ENCODE peak calls at places on chromosomes 13 and 19, in four cellular contexts. One of them, this sample, is unnamed.

GRCh38 chr19:30479231-30479630 is 107.0 kb downstream of the ZNF536 start:
- DNase-seq in WTC11: no peak
- DNase-seq in K562: no peak
- DNase-seq in GM12878: no peak
- DNase-seq in this sample: no peak

GRCh38 chr19:14160017-14160703 is 23.8 kb upstream of the ASF1B start:
- DNase-seq in WTC11: no peak
- DNase-seq in K562: no peak
- DNase-seq in GM12878: no peak
- DNase-seq in this sample: no peak

GRCh38 chr13:21458457-21458815 is 667 bp downstream of the ZDHHC20 start:
- DNase-seq in WTC11: peak
- DNase-seq in K562: peak
- DNase-seq in GM12878: no peak
- DNase-seq in this sample: no peak

GRCh38 chr13:53064721-53065120 is 36.1 kb downstream of the OLFM4 start:
- DNase-seq in WTC11: no peak
- DNase-seq in K562: no peak
- DNase-seq in GM12878: no peak
- DNase-seq in this sample: no peak

GRCh38 chr19:23118400-23118799 is 1.6 kb downstream of the ZNF730 start:
- DNase-seq in WTC11: peak
- DNase-seq in K562: no peak
- DNase-seq in GM12878: no peak
- DNase-seq in this sample: no peak

GRCh38 chr19:48806518-48806817 is 4.4 kb downstream of the BCAT2 start:
- DNase-seq in WTC11: peak
- DNase-seq in K562: peak
- DNase-seq in GM12878: no peak
- DNase-seq in this sample: no peak

GRCh38 chr19:29154163-29154562 is 58.8 kb downstream of the UQCRFS1 start:
- DNase-seq in WTC11: no peak
- DNase-seq in K562: no peak
- DNase-seq in GM12878: no peak
- DNase-seq in this sample: no peak

GRCh38 chr13:110150384-110151091 is 156.4 kb downstream of the COL4A1 start:
- DNase-seq in WTC11: no peak
- DNase-seq in K562: no peak
- DNase-seq in GM12878: no peak
- DNase-seq in this sample: no peak

GRCh38 chr13:48411281-48412099 is 1.4 kb downstream of the LPAR6 start:
- DNase-seq in WTC11: no peak
- DNase-seq in K562: no peak
- DNase-seq in GM12878: no peak
- DNase-seq in this sample: no peak

GRCh38 chr19:7871530-7872305 is 2.5 kb downstream of the PRR36 start:
- DNase-seq in WTC11: peak
- DNase-seq in K562: peak
- DNase-seq in GM12878: peak
- DNase-seq in this sample: peak

GRCh38 chr13:109782066-109782822 is 4.1 kb downstream of the IRS2 start:
- DNase-seq in WTC11: no peak
- DNase-seq in K562: no peak
- DNase-seq in GM12878: no peak
- DNase-seq in this sample: no peak

GRCh38 chr13:69485991-69486592 is 621.5 kb upstream of the ATXN8OS start:
- DNase-seq in WTC11: no peak
- DNase-seq in K562: no peak
- DNase-seq in GM12878: no peak
- DNase-seq in this sample: no peak

GRCh38 chr19:13149628-13150186 is 468 bp downstream of the STX10 start:
- DNase-seq in WTC11: peak
- DNase-seq in K562: no peak
- DNase-seq in GM12878: no peak
- DNase-seq in this sample: peak

GRCh38 chr19:11378319-11379189 is 4.1 kb downstream of the SWSAP1 start:
- DNase-seq in WTC11: peak
- DNase-seq in K562: peak
- DNase-seq in GM12878: no peak
- DNase-seq in this sample: peak

GRCh38 chr13:34435338-34435737 is 506.7 kb upstream of the NBEA start:
- DNase-seq in WTC11: no peak
- DNase-seq in K562: no peak
- DNase-seq in GM12878: no peak
- DNase-seq in this sample: no peak

GRCh38 chr13:31674056-31674455 is 65.3 kb upstream of the RXFP2 start:
- DNase-seq in WTC11: no peak
- DNase-seq in K562: no peak
- DNase-seq in GM12878: no peak
- DNase-seq in this sample: no peak

GRCh38 chr13:110340812-110341444 is 33.8 kb downstream of the COL4A2 start:
- DNase-seq in WTC11: no peak
- DNase-seq in K562: no peak
- DNase-seq in GM12878: no peak
- DNase-seq in this sample: no peak

GRCh38 chr13:90014038-90014437 is 1333.4 kb upstream of the MIR17HG start:
- DNase-seq in WTC11: no peak
- DNase-seq in K562: no peak
- DNase-seq in GM12878: no peak
- DNase-seq in this sample: no peak

GRCh38 chr13:92488249-92488845 is 738.3 kb upstream of the GPC6 start:
- DNase-seq in WTC11: no peak
- DNase-seq in K562: no peak
- DNase-seq in GM12878: no peak
- DNase-seq in this sample: no peak

GRCh38 chr19:14145381-14145780 is 9.0 kb upstream of the ASF1B start:
- DNase-seq in WTC11: no peak
- DNase-seq in K562: no peak
- DNase-seq in GM12878: no peak
- DNase-seq in this sample: no peak

GRCh38 chr19:2578391-2578826 is 102.5 kb downstream of the GADD45B start:
- DNase-seq in WTC11: peak
- DNase-seq in K562: no peak
- DNase-seq in GM12878: no peak
- DNase-seq in this sample: no peak

GRCh38 chr13:99955107-99955746 is 16.3 kb downstream of the ZIC5 start:
- DNase-seq in WTC11: no peak
- DNase-seq in K562: no peak
- DNase-seq in GM12878: no peak
- DNase-seq in this sample: no peak

GRCh38 chr13:32381539-32381938 is 46.4 kb downstream of the N4BP2L1 start:
- DNase-seq in WTC11: no peak
- DNase-seq in K562: peak
- DNase-seq in GM12878: no peak
- DNase-seq in this sample: peak

GRCh38 chr13:87674143-87674772 is 3.1 kb downstream of the SLITRK5 start:
- DNase-seq in WTC11: no peak
- DNase-seq in K562: no peak
- DNase-seq in GM12878: no peak
- DNase-seq in this sample: no peak

GRCh38 chr13:109785141-109785891 is 1.1 kb downstream of the IRS2 start:
- DNase-seq in WTC11: peak
- DNase-seq in K562: no peak
- DNase-seq in GM12878: no peak
- DNase-seq in this sample: no peak

GRCh38 chr13:75405976-75406703 is 75.8 kb downstream of the TBC1D4 start:
- DNase-seq in WTC11: no peak
- DNase-seq in K562: no peak
- DNase-seq in GM12878: no peak
- DNase-seq in this sample: no peak

GRCh38 chr19:35354898-35355297 is 3.4 kb upstream of the FFAR3 start:
- DNase-seq in WTC11: no peak
- DNase-seq in K562: peak
- DNase-seq in GM12878: peak
- DNase-seq in this sample: no peak

GRCh38 chr19:35352448-35353304 is 5.0 kb downstream of the FFAR1 start:
- DNase-seq in WTC11: peak
- DNase-seq in K562: peak
- DNase-seq in GM12878: peak
- DNase-seq in this sample: peak

GRCh38 chr19:35353635-35354034 is 4.6 kb upstream of the FFAR3 start:
- DNase-seq in WTC11: no peak
- DNase-seq in K562: peak
- DNase-seq in GM12878: no peak
- DNase-seq in this sample: no peak

GRCh38 chr19:35357867-35358573 is at the start of gene FFAR3:
- DNase-seq in WTC11: no peak
- DNase-seq in K562: no peak
- DNase-seq in GM12878: no peak
- DNase-seq in this sample: no peak

GRCh38 chr19:35355851-35356460 is 2.3 kb upstream of the FFAR3 start:
- DNase-seq in WTC11: no peak
- DNase-seq in K562: peak
- DNase-seq in GM12878: no peak
- DNase-seq in this sample: no peak
- TF ChIP-seq CREM in WTC11: no peak
- TF ChIP-seq CREM in K562: no peak
- TF ChIP-seq CREM in GM12878: no peak
- TF ChIP-seq CREM in this sample: no peak

GRCh38 chr13:95509521-95510315 is 42.8 kb upstream of the CLDN10 start:
- DNase-seq in WTC11: no peak
- DNase-seq in K562: no peak
- DNase-seq in GM12878: no peak
- DNase-seq in this sample: no peak
- TF ChIP-seq CREM in WTC11: no peak
- TF ChIP-seq CREM in K562: no peak
- TF ChIP-seq CREM in GM12878: no peak
- TF ChIP-seq CREM in this sample: no peak

GRCh38 chr19:42122691-42123607 is 9.3 kb downstream of the POU2F2 start:
- DNase-seq in WTC11: no peak
- DNase-seq in K562: no peak
- DNase-seq in GM12878: peak
- DNase-seq in this sample: no peak

GRCh38 chr19:42121036-42121621 is 11.1 kb downstream of the POU2F2 start:
- DNase-seq in WTC11: no peak
- DNase-seq in K562: no peak
- DNase-seq in GM12878: no peak
- DNase-seq in this sample: no peak

GRCh38 chr19:42120276-42121010 is 11.8 kb downstream of the POU2F2 start:
- DNase-seq in WTC11: no peak
- DNase-seq in K562: no peak
- DNase-seq in GM12878: no peak
- DNase-seq in this sample: no peak

GRCh38 chr19:42123765-42124164 is 8.5 kb downstream of the POU2F2 start:
- DNase-seq in WTC11: no peak
- DNase-seq in K562: no peak
- DNase-seq in GM12878: no peak
- DNase-seq in this sample: no peak

DNA sequence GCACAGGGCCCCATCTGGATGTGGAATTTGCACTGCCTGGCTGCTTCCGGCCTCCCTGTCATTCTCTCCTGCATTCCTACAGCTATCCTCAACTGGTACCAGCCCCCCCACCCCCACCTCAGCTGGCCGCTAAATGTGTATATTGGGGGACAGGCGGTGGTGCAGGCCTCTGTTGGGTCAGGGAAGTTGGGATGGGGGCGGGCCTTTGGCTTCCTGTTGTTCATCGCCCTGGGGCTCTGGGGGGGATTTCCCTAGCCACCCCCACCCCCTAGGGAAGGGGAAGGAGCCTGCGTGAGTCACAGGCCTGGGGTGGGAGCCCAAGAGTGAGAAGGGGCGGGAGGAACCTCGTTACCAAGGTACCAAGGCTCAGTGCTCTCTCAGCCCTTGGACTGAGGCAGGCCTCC is 10.6 kb downstream of the POU2F2 start:
- DNase-seq in WTC11: peak
- DNase-seq in K562: no peak
- DNase-seq in GM12878: peak
- DNase-seq in this sample: no peak
- TF ChIP-seq CREM in WTC11: no peak
- TF ChIP-seq CREM in K562: no peak
- TF ChIP-seq CREM in GM12878: no peak
- TF ChIP-seq CREM in this sample: no peak

DNA sequence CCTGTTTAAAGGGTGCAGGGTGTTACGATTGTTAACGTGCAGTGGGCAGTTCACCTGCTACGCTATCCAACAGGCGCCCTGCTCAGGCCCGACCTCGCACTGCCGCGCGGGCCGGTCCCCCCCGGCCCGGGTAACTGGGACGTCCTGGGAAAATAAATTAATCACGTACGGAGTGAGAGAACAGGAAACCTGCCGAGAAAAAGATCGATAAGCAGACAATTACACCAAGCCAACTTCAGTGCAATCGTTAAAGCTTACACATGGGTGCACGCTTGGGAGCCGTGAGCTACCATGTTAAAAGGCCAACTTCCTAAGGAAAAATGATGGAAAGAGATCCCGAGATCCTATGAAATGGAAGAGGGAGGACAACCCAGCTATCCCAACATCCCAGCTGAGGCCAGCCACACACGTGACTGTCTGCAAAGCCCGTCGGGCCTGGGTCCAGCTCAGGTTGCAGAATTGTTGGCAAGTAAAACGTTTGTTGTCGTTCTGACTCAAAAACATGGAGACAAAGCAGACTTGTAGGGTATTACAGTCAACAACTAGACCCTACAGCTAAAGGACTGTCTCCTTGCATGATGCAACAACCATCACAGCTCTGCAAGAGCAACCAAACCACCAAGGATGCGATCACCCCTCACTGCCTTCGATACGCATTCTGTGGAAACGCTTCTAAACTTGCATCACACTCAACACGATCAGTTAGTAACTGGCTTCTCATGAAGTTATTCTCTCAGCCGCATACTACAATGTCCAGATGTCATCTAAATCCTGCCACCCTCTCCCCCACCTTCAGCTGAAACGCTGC is 741 bp upstream of the TUBGCP3 start:
- DNase-seq in WTC11: no peak
- DNase-seq in K562: no peak
- DNase-seq in GM12878: no peak
- DNase-seq in this sample: no peak
- TF ChIP-seq CREM in WTC11: peak
- TF ChIP-seq CREM in K562: no peak
- TF ChIP-seq CREM in GM12878: no peak
- TF ChIP-seq CREM in this sample: no peak

DNA sequence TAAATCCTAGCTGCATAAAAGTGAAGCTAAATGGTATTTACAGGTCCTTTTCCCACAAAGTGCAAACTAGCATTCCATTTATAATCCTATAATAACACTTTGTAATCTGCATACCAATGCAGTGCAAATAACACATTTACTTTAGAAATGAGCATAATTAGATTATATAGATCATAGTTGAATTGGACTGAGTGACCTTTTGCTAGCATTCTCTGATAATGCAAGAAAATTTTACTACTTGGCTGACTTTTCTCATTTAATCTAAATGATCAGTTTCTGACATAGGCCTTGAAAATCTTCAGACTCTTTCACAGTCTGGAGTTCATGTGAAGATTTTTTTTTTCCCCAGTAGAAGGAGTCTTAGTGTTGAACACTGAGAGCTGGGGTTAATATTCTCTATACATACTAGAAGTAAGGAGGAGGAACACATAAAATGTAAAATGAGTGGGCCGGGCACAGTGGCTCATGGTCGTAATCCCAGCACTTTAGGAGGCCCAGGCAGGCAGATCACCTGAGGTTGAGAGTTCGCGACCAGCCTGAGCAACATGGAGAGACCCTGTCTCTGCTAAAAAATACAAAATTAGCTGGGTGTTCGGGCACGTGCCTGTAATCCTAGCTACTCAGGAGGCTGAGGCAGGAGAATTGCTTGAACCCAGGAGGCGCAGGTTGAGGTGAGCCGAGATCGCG is 1426.3 kb downstream of the PCDH9 start:
- DNase-seq in WTC11: no peak
- DNase-seq in K562: no peak
- DNase-seq in GM12878: no peak
- DNase-seq in this sample: no peak
- TF ChIP-seq CREM in WTC11: no peak
- TF ChIP-seq CREM in K562: no peak
- TF ChIP-seq CREM in GM12878: no peak
- TF ChIP-seq CREM in this sample: no peak